ENCODE peak calls at places on chromosomes 2 and 18, in five cellular contexts. H, T, W, C and X are unnamed samples.

GRCh38 chr2:178244812-178245211 is 50.5 kb downstream of the OSBPL6 start:
- DNase-seq in H (no peak), T (no peak), W (no peak), C (no peak), X (no peak)

GRCh38 chr2:156727867-156728266 is 291.7 kb downstream of the GPD2 start:
- DNase-seq in H (no peak), T (no peak), W (no peak), C (no peak), X (no peak)

GRCh38 chr2:224838335-224838734 is 122.2 kb upstream of the CCDC195 start:
- DNase-seq in H (no peak), T (no peak), W (no peak), C (no peak), X (no peak)

GRCh38 chr2:38095996-38096861 is 20.3 kb upstream of the CYP1B1 start:
- DNase-seq in H (no peak), T (peak; percentile 74), W (no peak), C (no peak), X (no peak)

GRCh38 chr2:85887566-85888019 is 1.2 kb downstream of the ST3GAL5 start:
- DNase-seq in H (peak; percentile 30), T (peak; percentile 57), W (peak; percentile 40), C (peak; percentile 77), X (peak; percentile 22)

GRCh38 chr2:208306291-208306690 is 40.2 kb downstream of the PIKFYVE start:
- DNase-seq in H (no peak), T (no peak), W (no peak), C (no peak), X (no peak)

GRCh38 chr2:57160976-57161375 is 885.6 kb upstream of the VRK2 start:
- DNase-seq in H (no peak), T (no peak), W (no peak), C (no peak), X (no peak)

GRCh38 chr2:172106128-172106961 is 3.6 kb upstream of the DLX2 start:
- DNase-seq in H (no peak), T (no peak), W (no peak), C (no peak), X (peak; percentile 41)

GRCh38 chr2:133200684-133201421 is 367.4 kb downstream of the NCKAP5 start:
- DNase-seq in H (no peak), T (no peak), W (peak; percentile 95), C (no peak), X (peak; percentile 29)

GRCh38 chr2:36329251-36329650 is 26.3 kb upstream of the CRIM1 start:
- DNase-seq in H (no peak), T (no peak), W (no peak), C (no peak), X (no peak)

GRCh38 chr2:108916397-108917077 is 72.5 kb downstream of the EDAR start:
- DNase-seq in H (no peak), T (no peak), W (no peak), C (no peak), X (no peak)

GRCh38 chr18:23450022-23450421 is 3.1 kb upstream of the RIOK3 start:
- DNase-seq in H (no peak), T (no peak), W (no peak), C (no peak), X (peak; percentile 9)

GRCh38 chr2:131016826-131017596 is 76.2 kb downstream of the FAM168B start:
- DNase-seq in H (no peak), T (no peak), W (peak; percentile 60), C (no peak), X (peak; percentile 98)

GRCh38 chr2:72173640-72174321 is 26.1 kb upstream of the CYP26B1 start:
- DNase-seq in H (no peak), T (no peak), W (no peak), C (no peak), X (no peak)

GRCh38 chr2:230170532-230170931 is 49.3 kb downstream of the SP110 start:
- DNase-seq in H (no peak), T (no peak), W (no peak), C (no peak), X (no peak)

GRCh38 chr2:206424134-206424533 is 19.2 kb upstream of the ADAM23 start:
- DNase-seq in H (no peak), T (no peak), W (no peak), C (no peak), X (no peak)

GRCh38 chr2:215311625-215312394 is at the start of gene ATIC:
- DNase-seq in H (peak; percentile 83), T (peak; percentile 94), W (peak; percentile 94), C (peak; percentile 90), X (peak; percentile 84)

GRCh38 chr2:240624950-240625621 is at the start of gene GPR35:
- DNase-seq in H (peak; percentile 71), T (peak; percentile 38), W (peak; percentile 82), C (no peak), X (peak; percentile 65)